ENCODE peak calls at places on chromosome 5, in six cellular contexts. B, E, R, I, H and M are unnamed samples. For H3K4me1, the result is how much of the 10 kb centered on the place peaks cover.

GRCh38 chr5:11851402-11851801 is 52.8 kb downstream of the CTNND2 start:
- DNase-seq in B (no peak), H (no peak), E (no peak), R (no peak), I (no peak), M (peak)

GRCh38 chr5:43428034-43428712 is 16.0 kb upstream of the CCL28 start:
- DNase-seq in E (peak), R (no peak), B (no peak), I (no peak), H (no peak), M (peak)

GRCh38 chr5:139104577-139105271 is 93.4 kb downstream of the SIL1 start:
- DNase-seq in H (peak), I (peak), R (no peak), B (no peak), E (no peak), M (peak)

GRCh38 chr5:135921388-135921787 is 25.7 kb upstream of the IL9 start:
- DNase-seq in I (no peak), H (no peak), E (no peak), R (no peak), B (no peak), M (no peak)

GRCh38 chr5:73299665-73300435 is 126.9 kb downstream of the TMEM174 start:
- DNase-seq in B (no peak), I (no peak), E (no peak), R (no peak), H (no peak), M (no peak)

GRCh38 chr5:67842806-67843205 is 372.8 kb upstream of the PIK3R1 start:
- DNase-seq in I (no peak), E (peak), H (no peak), B (no peak), R (peak), M (no peak)

GRCh38 chr5:176466245-176466871 is 18.2 kb downstream of the FAF2 start:
- DNase-seq in E (peak), B (no peak), R (peak), I (peak), H (no peak), M (no peak)

GRCh38 chr5:167245871-167246270 is 1045.6 kb upstream of the WWC1 start:
- DNase-seq in I (no peak), H (no peak), B (no peak), E (no peak), R (no peak), M (no peak)

GRCh38 chr5:119270121-119270565 is 85.7 kb upstream of the TNFAIP8 start:
- DNase-seq in H (no peak), B (no peak), E (no peak), I (no peak), R (peak), M (no peak)

GRCh38 chr5:56002303-56002702 is 7.5 kb upstream of the IL6ST start:
- DNase-seq in B (no peak), E (no peak), H (no peak), I (no peak), R (no peak), M (no peak)

GRCh38 chr5:36728697-36729543 is 122.5 kb downstream of the SLC1A3 start:
- DNase-seq in R (peak), E (peak), H (no peak), B (no peak), I (peak), M (peak)

GRCh38 chr5:45491368-45491767 is 204.8 kb downstream of the HCN1 start:
- DNase-seq in H (no peak), E (no peak), R (no peak), I (no peak), B (no peak), M (no peak)

GRCh38 chr5:140567871-140568270 is 3.2 kb downstream of the SLC35A4 start:
- DNase-seq in I (no peak), R (no peak), B (no peak), H (no peak), E (no peak), M (no peak)

GRCh38 chr5:151153766-151154272 is 3.8 kb downstream of the ANXA6 start:
- DNase-seq in I (no peak), R (no peak), H (no peak), B (no peak), E (no peak), M (no peak)

GRCh38 chr5:105702323-105702722 is 1968.4 kb downstream of the EFNA5 start:
- DNase-seq in B (no peak), R (no peak), I (no peak), H (no peak), E (no peak), M (no peak)

GRCh38 chr5:37807015-37807414 is 32.8 kb downstream of the GDNF start:
- DNase-seq in B (no peak), H (no peak), E (no peak), R (no peak), I (no peak), M (no peak)

GRCh38 chr5:14463629-14464028 is 118.0 kb upstream of the OTULINL start:
- DNase-seq in I (no peak), B (no peak), H (no peak), E (peak), R (peak), M (no peak)

GRCh38 chr5:76114192-76114795 is 31.1 kb downstream of the SV2C start:
- DNase-seq in E (no peak), H (no peak), B (no peak), R (peak), I (no peak), M (peak)

GRCh38 chr5:159518361-159518760 is 188.1 kb upstream of the IL12B start:
- DNase-seq in R (no peak), H (no peak), B (no peak), E (no peak), I (no peak), M (no peak)

GRCh38 chr5:88690619-88691560 is 192.1 kb downstream of the MEF2C start:
- DNase-seq in B (peak), H (peak), R (peak), I (peak), E (peak), M (peak)

GRCh38 chr5:18366234-18366633 is 732.0 kb downstream of the TAF11L14 start:
- DNase-seq in B (no peak), I (no peak), R (no peak), H (no peak), E (no peak), M (no peak)

GRCh38 chr5:171724771-171725609 is 60.6 kb upstream of the SMIM23 start:
- DNase-seq in B (no peak), H (no peak), I (no peak), R (no peak), E (no peak), M (no peak)

GRCh38 chr5:161544350-161544765 is 2.2 kb downstream of the GABRB2 start:
- DNase-seq in B (no peak), R (peak), E (peak), H (no peak), I (no peak), M (peak)

GRCh38 chr5:90767710-90768109 is 209.1 kb downstream of the ADGRV1 start:
- DNase-seq in I (no peak), B (no peak), H (no peak), E (no peak), R (no peak), M (no peak)

GRCh38 chr5:77993141-77993540 is 217.0 kb upstream of the TBCA start:
- DNase-seq in H (no peak), R (no peak), I (no peak), B (no peak), E (no peak), M (no peak)

GRCh38 chr5:103224118-103224893 is 34.3 kb upstream of the MACIR start:
- DNase-seq in R (peak), H (no peak), E (peak), I (peak), B (peak), M (peak)

GRCh38 chr5:171614511-171614910 is 171.1 kb upstream of the SMIM23 start:
- DNase-seq in H (no peak), B (no peak), E (no peak), R (no peak), I (no peak), M (peak)

GRCh38 chr5:91312698-91313097 is 70.4 kb downstream of the ARRDC3 start:
- DNase-seq in I (no peak), H (no peak), R (peak), B (no peak), E (no peak), M (no peak)

DNA sequence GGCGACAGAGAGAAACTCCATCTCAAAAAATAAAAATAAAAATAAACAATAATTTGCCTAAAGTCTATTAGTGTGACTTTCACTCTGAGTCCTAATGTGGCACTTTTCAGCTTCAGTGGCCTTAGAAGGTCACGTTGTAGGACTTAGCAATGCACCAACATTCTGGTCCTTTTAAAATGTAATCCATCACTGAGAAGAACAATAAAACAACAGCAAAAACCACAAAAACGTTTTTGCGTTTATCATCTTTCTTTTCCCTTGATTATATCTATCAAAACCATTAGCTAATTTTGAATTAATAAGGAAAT is 190.1 kb upstream of the ZNF608 start:
- DNase-seq in B (no peak), E (no peak), R (no peak), H (no peak), I (no peak), M (no peak)
- TF ChIP-seq POLR2A in B (no peak), E (no peak), R (no peak), H (no peak), I (no peak), M (no peak)

GRCh38 chr5:149341846-149342245 is 3.5 kb upstream of the GRPEL2 start:
- DNase-seq in B (no peak), E (no peak), R (no peak), H (no peak), I (no peak), M (no peak)

GRCh38 chr5:149349382-149349781 is 4.1 kb downstream of the GRPEL2 start:
- DNase-seq in B (no peak), I (no peak), R (no peak), E (no peak), H (no peak), M (no peak)

GRCh38 chr5:149345147-149345891 is at the start of gene GRPEL2:
- DNase-seq in E (peak), H (peak), I (peak), R (peak), B (peak), M (peak)

GRCh38 chr5:149348463-149348862 is 3.2 kb downstream of the GRPEL2 start:
- DNase-seq in E (no peak), R (peak), H (no peak), I (no peak), B (no peak), M (no peak)

DNA sequence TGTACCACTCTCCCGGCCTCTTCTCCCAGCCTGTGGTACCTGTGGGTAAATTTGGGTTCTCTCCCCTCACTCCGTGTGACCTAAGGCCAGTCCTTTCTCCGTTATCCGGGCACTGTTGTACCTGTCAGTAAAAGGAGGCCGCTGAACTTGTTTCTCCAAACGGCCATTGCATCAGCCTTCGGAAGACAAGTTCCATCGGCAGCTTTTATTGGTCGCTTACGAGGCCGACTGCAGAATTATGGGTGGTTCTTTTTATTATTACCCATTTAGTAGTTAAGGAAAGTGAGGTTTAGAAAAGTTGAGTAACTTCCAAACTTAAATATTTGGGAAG is 558 bp downstream of the GRPEL2 start:
- DNase-seq in R (no peak), B (no peak), I (no peak), H (no peak), E (peak), M (no peak)
- H3K27ac ChIP-seq in R (peak), B (peak), I (peak), H (no peak), E (peak), M (peak)

GRCh38 chr5:92911293-92911692 is 669.7 kb downstream of the NR2F1-AS1 start:
- DNase-seq in B (no peak), R (no peak), H (no peak), I (no peak), E (no peak), M (no peak)
- H3K4me1 ChIP-seq in B (under half), R (under half), H (under half), I (under half), E (under half), M (under half)

DNA sequence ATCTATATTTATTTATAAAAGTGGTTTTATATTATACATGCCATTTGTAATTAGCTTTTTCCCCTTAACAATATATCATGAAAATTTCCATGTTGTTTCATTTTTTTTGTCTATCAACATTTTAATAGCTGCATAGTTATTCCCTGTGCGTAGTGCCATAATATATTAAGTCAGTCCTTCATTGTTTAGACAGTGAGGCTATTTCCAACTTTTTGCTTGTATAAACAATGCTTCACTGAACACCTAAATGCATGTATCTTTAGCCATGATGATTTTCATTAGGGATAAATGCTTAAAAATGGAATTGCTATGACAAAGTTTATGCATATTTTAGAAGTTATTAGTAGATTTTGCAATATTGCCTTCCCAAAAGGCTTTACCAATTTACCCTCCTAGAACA is 80.7 kb upstream of the STC2 start:
- DNase-seq in H (no peak), R (no peak), B (no peak), E (no peak), I (no peak), M (no peak)
- TF ChIP-seq POLR2A in H (no peak), R (no peak), B (no peak), E (no peak), I (no peak), M (no peak)

DNA sequence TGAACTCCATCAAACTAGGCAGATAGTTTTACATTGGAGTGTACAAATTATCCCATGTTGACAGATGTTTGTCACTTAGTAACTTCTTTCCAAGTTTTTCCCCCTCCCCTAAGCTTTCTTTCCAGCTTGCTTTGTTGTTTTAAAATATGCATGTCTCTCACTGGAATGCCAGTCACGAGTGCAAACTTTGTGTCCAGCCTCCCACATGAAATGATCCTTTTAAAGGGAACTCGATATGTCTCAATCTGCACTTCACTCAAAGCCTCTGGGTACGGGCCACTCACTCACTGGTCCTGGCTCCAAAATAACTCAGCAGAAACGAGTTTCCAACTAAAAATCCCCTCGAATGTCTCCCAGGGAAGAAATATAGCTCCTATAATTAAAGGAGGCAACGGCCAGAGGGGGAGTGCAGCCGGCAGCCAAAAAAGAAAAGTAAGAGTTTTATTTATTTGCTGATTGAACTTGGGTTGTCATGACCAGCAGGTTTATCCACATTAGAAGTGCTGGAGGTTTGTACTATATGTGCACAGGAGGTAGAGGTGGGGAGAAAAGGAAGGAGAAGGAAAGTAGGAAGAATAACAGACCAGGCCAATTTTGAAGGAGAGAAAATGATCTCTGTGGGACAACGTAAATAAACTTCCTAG is 17.5 kb downstream of the NR2F1 start:
- DNase-seq in I (no peak), R (no peak), H (no peak), B (no peak), E (no peak), M (no peak)
- H3K27ac ChIP-seq in I (peak), R (no peak), H (no peak), B (no peak), E (no peak), M (no peak)

GRCh38 chr5:6554812-6555211 is 78.0 kb downstream of the NSUN2 start:
- DNase-seq in E (no peak), I (no peak), R (peak), B (no peak), H (no peak), M (no peak)
- H3K4me1 ChIP-seq in E (under half), I (under half), R (under half), B (under half), H (under half), M (under half)

DNA sequence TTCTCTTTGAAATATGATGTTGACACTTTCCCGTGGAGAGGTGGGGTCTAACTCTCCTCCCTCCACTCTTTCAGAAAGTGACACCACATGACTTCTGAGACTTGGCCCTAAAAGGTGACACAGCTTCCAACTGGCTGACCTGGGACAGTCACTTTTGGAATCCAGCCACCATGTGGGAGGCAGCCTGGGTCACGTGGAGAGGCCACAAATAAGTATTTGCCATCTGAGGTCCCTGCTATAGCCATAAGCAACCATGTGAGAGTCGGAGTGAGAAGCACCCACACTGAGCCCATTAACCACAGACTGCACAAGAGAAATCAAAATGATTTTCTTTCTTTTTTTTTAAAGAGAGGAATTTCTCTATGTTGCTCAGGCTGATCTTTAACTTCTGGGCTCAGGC is 4.1 kb upstream of the PHYKPL start:
- DNase-seq in E (no peak), I (peak), R (no peak), B (no peak), H (no peak), M (peak)
- TF ChIP-seq POLR2A in E (no peak), I (no peak), R (no peak), B (no peak), H (no peak), M (peak)

GRCh38 chr5:6607559-6607936 is 25.3 kb downstream of the NSUN2 start:
- DNase-seq in H (no peak), E (no peak), R (no peak), B (no peak), I (no peak), M (no peak)
- H3K27ac ChIP-seq in H (no peak), E (no peak), R (no peak), B (no peak), I (no peak), M (no peak)

GRCh38 chr5:149771216-149771973 is 41.3 kb downstream of the PPARGC1B start:
- DNase-seq in R (no peak), B (no peak), I (no peak), E (no peak), H (no peak), M (no peak)
- H3K4me1 ChIP-seq in R (under half), B (under half), I (under half), E (under half), H (under half), M (under half)